ENCODE peak calls at places on chromosomes 3 and 15, in seven cellular contexts. One of them, this sample, is unnamed.

GRCh38 chr3:182327196-182327681 is 466.1 kb upstream of the ATP11B start:
- DNase-seq in Peyer's patch: no peak
- DNase-seq in BE2C: peak
- DNase-seq in HFF-Myc: no peak
- DNase-seq in ovary: no peak
- DNase-seq in lower lobe of right lung: no peak
- DNase-seq in fibroblast of lung: peak
- DNase-seq in this sample: peak

GRCh38 chr15:40458495-40459371 is 12.1 kb upstream of the CHST14 start:
- DNase-seq in Peyer's patch: peak
- DNase-seq in BE2C: no peak
- DNase-seq in ovary: no peak
- DNase-seq in lower lobe of right lung: no peak
- DNase-seq in fibroblast of lung: no peak
- DNase-seq in HFF-Myc: no peak
- DNase-seq in this sample: no peak

GRCh38 chr3:123799544-123800351 is 84.4 kb downstream of the MYLK start:
- DNase-seq in fibroblast of lung: peak
- DNase-seq in lower lobe of right lung: no peak
- DNase-seq in ovary: no peak
- DNase-seq in Peyer's patch: peak
- DNase-seq in HFF-Myc: peak
- DNase-seq in BE2C: no peak
- DNase-seq in this sample: peak

GRCh38 chr3:114378760-114379159 is 84.9 kb downstream of the TIGIT start:
- DNase-seq in BE2C: no peak
- DNase-seq in fibroblast of lung: no peak
- DNase-seq in ovary: no peak
- DNase-seq in lower lobe of right lung: no peak
- DNase-seq in HFF-Myc: no peak
- DNase-seq in Peyer's patch: no peak
- DNase-seq in this sample: no peak

GRCh38 chr15:57356636-57357035 is 19.7 kb upstream of the CGNL1 start:
- DNase-seq in lower lobe of right lung: no peak
- DNase-seq in fibroblast of lung: peak
- DNase-seq in HFF-Myc: no peak
- DNase-seq in BE2C: no peak
- DNase-seq in ovary: no peak
- DNase-seq in Peyer's patch: no peak
- DNase-seq in this sample: no peak

GRCh38 chr3:69807674-69808073 is 68.4 kb downstream of the MITF start:
- DNase-seq in fibroblast of lung: no peak
- DNase-seq in lower lobe of right lung: no peak
- DNase-seq in ovary: no peak
- DNase-seq in Peyer's patch: no peak
- DNase-seq in HFF-Myc: no peak
- DNase-seq in BE2C: no peak
- DNase-seq in this sample: no peak

GRCh38 chr3:46853441-46854410 is 9.5 kb downstream of the MYL3 start:
- DNase-seq in lower lobe of right lung: peak
- DNase-seq in Peyer's patch: peak
- DNase-seq in ovary: peak
- DNase-seq in BE2C: peak
- DNase-seq in HFF-Myc: no peak
- DNase-seq in fibroblast of lung: no peak
- DNase-seq in this sample: no peak

GRCh38 chr15:33341943-33342342 is 31.2 kb downstream of the RYR3 start:
- DNase-seq in BE2C: no peak
- DNase-seq in Peyer's patch: no peak
- DNase-seq in fibroblast of lung: no peak
- DNase-seq in HFF-Myc: no peak
- DNase-seq in ovary: no peak
- DNase-seq in lower lobe of right lung: no peak
- DNase-seq in this sample: no peak

GRCh38 chr3:43932921-43933320 is 242.2 kb downstream of the ABHD5 start:
- DNase-seq in Peyer's patch: no peak
- DNase-seq in ovary: no peak
- DNase-seq in HFF-Myc: peak
- DNase-seq in BE2C: no peak
- DNase-seq in lower lobe of right lung: no peak
- DNase-seq in fibroblast of lung: peak
- DNase-seq in this sample: peak

GRCh38 chr3:89032331-89033063 is 74.9 kb upstream of the EPHA3 start:
- DNase-seq in BE2C: no peak
- DNase-seq in lower lobe of right lung: no peak
- DNase-seq in HFF-Myc: no peak
- DNase-seq in fibroblast of lung: peak
- DNase-seq in ovary: no peak
- DNase-seq in Peyer's patch: no peak
- DNase-seq in this sample: no peak

GRCh38 chr3:10505791-10506585 is 602 bp upstream of the ATP2B2 start:
- DNase-seq in HFF-Myc: no peak
- DNase-seq in lower lobe of right lung: no peak
- DNase-seq in Peyer's patch: no peak
- DNase-seq in ovary: no peak
- DNase-seq in BE2C: no peak
- DNase-seq in fibroblast of lung: no peak
- DNase-seq in this sample: no peak
- H3K4me3 ChIP-seq in HFF-Myc: no peak
- H3K4me3 ChIP-seq in lower lobe of right lung: no peak
- H3K4me3 ChIP-seq in Peyer's patch: no peak
- H3K4me3 ChIP-seq in ovary: no peak
- H3K4me3 ChIP-seq in BE2C: peak
- H3K4me3 ChIP-seq in fibroblast of lung: no peak
- H3K4me3 ChIP-seq in this sample: peak

GRCh38 chr3:117252651-117253050 is 543.1 kb downstream of the TUSC7 start:
- DNase-seq in Peyer's patch: no peak
- DNase-seq in ovary: no peak
- DNase-seq in HFF-Myc: no peak
- DNase-seq in lower lobe of right lung: no peak
- DNase-seq in fibroblast of lung: no peak
- DNase-seq in BE2C: no peak
- DNase-seq in this sample: no peak
- TF ChIP-seq CTCF in Peyer's patch: no peak
- TF ChIP-seq CTCF in ovary: no peak
- TF ChIP-seq CTCF in HFF-Myc: no peak
- TF ChIP-seq CTCF in lower lobe of right lung: no peak
- TF ChIP-seq CTCF in fibroblast of lung: no peak
- TF ChIP-seq CTCF in BE2C: no peak
- TF ChIP-seq CTCF in this sample: no peak

GRCh38 chr15:67550522-67550921 is 8.0 kb downstream of the MAP2K5 start:
- DNase-seq in fibroblast of lung: peak
- DNase-seq in Peyer's patch: no peak
- DNase-seq in ovary: no peak
- DNase-seq in BE2C: no peak
- DNase-seq in HFF-Myc: no peak
- DNase-seq in lower lobe of right lung: no peak
- DNase-seq in this sample: no peak
- H3K4me3 ChIP-seq in fibroblast of lung: no peak
- H3K4me3 ChIP-seq in Peyer's patch: no peak
- H3K4me3 ChIP-seq in ovary: no peak
- H3K4me3 ChIP-seq in BE2C: no peak
- H3K4me3 ChIP-seq in HFF-Myc: no peak
- H3K4me3 ChIP-seq in lower lobe of right lung: no peak
- H3K4me3 ChIP-seq in this sample: no peak

DNA sequence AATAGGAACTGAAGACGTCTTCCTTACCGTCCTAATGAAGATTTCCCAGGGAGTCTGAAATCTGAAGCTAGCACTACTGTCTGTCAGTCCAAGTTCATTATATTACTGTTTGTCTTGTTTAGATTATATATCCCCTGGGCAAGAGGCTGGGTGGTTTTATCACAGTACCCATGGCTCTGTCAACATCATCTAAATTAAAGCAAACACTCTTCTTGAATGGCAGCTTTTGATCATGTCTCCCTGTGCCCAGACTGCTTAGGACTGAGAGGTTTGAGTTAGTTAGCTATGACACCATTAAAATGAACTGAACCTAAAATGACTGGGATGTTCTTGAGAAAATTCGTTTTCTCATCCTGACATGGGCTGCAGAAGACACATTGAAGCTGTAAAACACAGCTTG is 243.4 kb downstream of the MFSD1 start:
- DNase-seq in Peyer's patch: no peak
- DNase-seq in HFF-Myc: no peak
- DNase-seq in ovary: no peak
- DNase-seq in fibroblast of lung: no peak
- DNase-seq in BE2C: no peak
- DNase-seq in lower lobe of right lung: no peak
- DNase-seq in this sample: no peak
- TF ChIP-seq CTCF in Peyer's patch: no peak
- TF ChIP-seq CTCF in HFF-Myc: no peak
- TF ChIP-seq CTCF in ovary: no peak
- TF ChIP-seq CTCF in fibroblast of lung: no peak
- TF ChIP-seq CTCF in BE2C: no peak
- TF ChIP-seq CTCF in lower lobe of right lung: no peak
- TF ChIP-seq CTCF in this sample: no peak

DNA sequence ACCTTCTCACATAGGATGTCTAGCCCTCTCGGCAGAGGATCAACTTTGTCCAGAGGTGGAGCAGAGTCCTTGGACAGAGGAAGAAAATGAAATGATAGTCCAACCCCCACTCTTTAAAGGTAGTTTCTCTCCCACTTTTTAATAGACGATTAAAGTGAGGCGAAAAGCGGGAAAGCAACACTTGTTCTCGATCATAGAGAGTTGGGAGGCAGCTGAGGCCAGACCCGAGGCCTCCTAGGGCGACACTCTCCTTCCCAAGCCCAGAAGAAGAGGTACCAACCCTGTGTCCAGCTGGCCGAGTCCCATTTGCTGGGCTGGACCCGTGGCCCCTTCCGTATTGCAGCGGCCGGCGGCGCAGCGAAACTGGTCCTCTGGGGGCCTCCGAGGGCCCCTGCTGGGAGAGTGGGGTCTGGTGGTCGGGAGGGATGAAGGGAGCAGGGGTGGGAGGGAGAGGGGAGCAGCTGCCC is 2.3 kb downstream of the WNT5A start:
- DNase-seq in ovary: no peak
- DNase-seq in BE2C: no peak
- DNase-seq in HFF-Myc: no peak
- DNase-seq in fibroblast of lung: no peak
- DNase-seq in lower lobe of right lung: no peak
- DNase-seq in Peyer's patch: no peak
- DNase-seq in this sample: no peak
- H3K4me3 ChIP-seq in ovary: peak
- H3K4me3 ChIP-seq in BE2C: no peak
- H3K4me3 ChIP-seq in HFF-Myc: peak
- H3K4me3 ChIP-seq in fibroblast of lung: peak
- H3K4me3 ChIP-seq in lower lobe of right lung: peak
- H3K4me3 ChIP-seq in Peyer's patch: peak
- H3K4me3 ChIP-seq in this sample: peak

DNA sequence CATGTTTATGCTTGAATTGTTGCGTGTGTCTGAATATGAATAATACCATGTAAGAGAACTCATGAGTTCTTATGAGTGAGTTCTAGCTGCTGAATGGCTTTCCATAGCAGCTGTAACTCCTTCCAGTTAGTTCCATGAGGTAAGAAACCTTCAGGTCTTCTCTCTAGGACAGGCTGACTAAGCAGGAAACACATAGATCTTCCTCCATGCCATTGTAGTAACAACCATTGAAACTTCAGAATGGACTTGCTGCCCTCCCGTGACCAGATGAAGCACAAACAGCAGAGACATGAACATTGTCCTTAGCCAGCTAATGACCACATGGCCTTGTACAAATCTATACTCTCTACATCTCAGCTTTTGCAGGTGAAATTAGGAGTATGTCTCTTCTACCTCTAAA is 200.0 kb downstream of the ZNF385D start:
- DNase-seq in fibroblast of lung: peak
- DNase-seq in lower lobe of right lung: no peak
- DNase-seq in Peyer's patch: no peak
- DNase-seq in HFF-Myc: peak
- DNase-seq in BE2C: no peak
- DNase-seq in ovary: no peak
- DNase-seq in this sample: peak
- TF ChIP-seq CTCF in fibroblast of lung: peak
- TF ChIP-seq CTCF in lower lobe of right lung: no peak
- TF ChIP-seq CTCF in Peyer's patch: no peak
- TF ChIP-seq CTCF in HFF-Myc: no peak
- TF ChIP-seq CTCF in BE2C: no peak
- TF ChIP-seq CTCF in ovary: no peak
- TF ChIP-seq CTCF in this sample: no peak

This sample was measured in astrocyte of the cerebellum.